ENCODE peak calls at places on chromosomes 7 and 10, in four cellular contexts. A is Peyer's patch, M is skeletal muscle cell, B is brain microvascular endothelial cell. W is an unnamed sample.
A peak's percentile ranks its signal among the peaks of the same experiment; 100 is the strongest.

GRCh38 chr10:48406204-48406603 is 99.7 kb downstream of the MAPK8 start:
- DNase-seq in A (no peak), M (peak; percentile 17), B (peak; percentile 23), W (no peak)

GRCh38 chr10:49160110-49160509 is 26.3 kb upstream of the FAM170B start:
- DNase-seq in A (no peak), M (no peak), B (no peak), W (no peak)

GRCh38 chr10:37803269-37803668 is 54.1 kb downstream of the ZNF248 start:
- DNase-seq in A (no peak), M (no peak), B (no peak), W (no peak)

GRCh38 chr10:9579110-9579705 is 1438.5 kb upstream of the CELF2 start:
- DNase-seq in A (no peak), M (peak; percentile 14), B (no peak), W (no peak)

GRCh38 chr10:35643151-35643975 is 1.3 kb upstream of the FZD8 start:
- DNase-seq in A (peak; percentile 31), M (no peak), B (peak; percentile 49), W (peak; percentile 60)

GRCh38 chr10:67114945-67115344 is 189.1 kb downstream of the LRRTM3 start:
- DNase-seq in A (no peak), M (no peak), B (no peak), W (no peak)

GRCh38 chr7:43117025-43117424 is 4.6 kb downstream of the HECW1 start:
- DNase-seq in A (no peak), M (no peak), B (no peak), W (no peak)

GRCh38 chr10:68565658-68566057 is 5.5 kb downstream of the TET1 start:
- DNase-seq in A (no peak), M (no peak), B (no peak), W (no peak)

GRCh38 chr10:13224210-13224995 is 9.8 kb downstream of the UCMA start:
- DNase-seq in A (no peak), M (no peak), B (no peak), W (no peak)

GRCh38 chr10:33365871-33366411 is 31.5 kb upstream of the NRP1 start:
- DNase-seq in A (no peak), M (peak; percentile 96), B (peak; percentile 93), W (no peak)

GRCh38 chr10:86957471-86958108 is at the start of gene MMRN2:
- DNase-seq in A (no peak), M (no peak), B (no peak), W (no peak)

W was measured in colonic mucosa.